ENCODE peak calls at places on chromosome 5, in four cellular contexts. J, G, X and T are unnamed samples. For H3K36me3, the result is how much of the 10 kb centered on the place peaks cover.

GRCh38 chr5:32261198-32261597 is 51.5 kb downstream of the MTMR12 start:
- DNase-seq in J (no peak), G (no peak), X (no peak), T (no peak)

GRCh38 chr5:177350776-177351391 is 584 bp downstream of the LMAN2 start:
- DNase-seq in J (no peak), G (no peak), X (no peak), T (no peak)

GRCh38 chr5:131541766-131542165 is 93.3 kb downstream of the RAPGEF6 start:
- DNase-seq in J (no peak), G (no peak), X (no peak), T (no peak)

GRCh38 chr5:172412724-172413260 is 41.5 kb downstream of the SH3PXD2B start:
- DNase-seq in J (peak), G (no peak), X (peak), T (peak)

GRCh38 chr5:168578506-168579205 is 512 bp downstream of the PANK3 start:
- DNase-seq in J (peak), G (no peak), X (no peak), T (no peak)

GRCh38 chr5:110512266-110512665 is 214.2 kb downstream of the TMEM232 start:
- DNase-seq in J (no peak), G (no peak), X (peak), T (no peak)

GRCh38 chr5:181239062-181239663 is 4.5 kb downstream of the RACK1 start:
- DNase-seq in J (no peak), G (no peak), X (no peak), T (no peak)

GRCh38 chr5:173825215-173825865 is 62.8 kb upstream of the CPEB4 start:
- DNase-seq in J (no peak), G (no peak), X (peak), T (no peak)

GRCh38 chr5:1163879-1164278 is 37.5 kb upstream of the SLC6A19 start:
- DNase-seq in J (no peak), G (no peak), X (no peak), T (no peak)
- TF ChIP-seq CTCF in J (no peak), G (no peak), X (no peak), T (no peak)

DNA sequence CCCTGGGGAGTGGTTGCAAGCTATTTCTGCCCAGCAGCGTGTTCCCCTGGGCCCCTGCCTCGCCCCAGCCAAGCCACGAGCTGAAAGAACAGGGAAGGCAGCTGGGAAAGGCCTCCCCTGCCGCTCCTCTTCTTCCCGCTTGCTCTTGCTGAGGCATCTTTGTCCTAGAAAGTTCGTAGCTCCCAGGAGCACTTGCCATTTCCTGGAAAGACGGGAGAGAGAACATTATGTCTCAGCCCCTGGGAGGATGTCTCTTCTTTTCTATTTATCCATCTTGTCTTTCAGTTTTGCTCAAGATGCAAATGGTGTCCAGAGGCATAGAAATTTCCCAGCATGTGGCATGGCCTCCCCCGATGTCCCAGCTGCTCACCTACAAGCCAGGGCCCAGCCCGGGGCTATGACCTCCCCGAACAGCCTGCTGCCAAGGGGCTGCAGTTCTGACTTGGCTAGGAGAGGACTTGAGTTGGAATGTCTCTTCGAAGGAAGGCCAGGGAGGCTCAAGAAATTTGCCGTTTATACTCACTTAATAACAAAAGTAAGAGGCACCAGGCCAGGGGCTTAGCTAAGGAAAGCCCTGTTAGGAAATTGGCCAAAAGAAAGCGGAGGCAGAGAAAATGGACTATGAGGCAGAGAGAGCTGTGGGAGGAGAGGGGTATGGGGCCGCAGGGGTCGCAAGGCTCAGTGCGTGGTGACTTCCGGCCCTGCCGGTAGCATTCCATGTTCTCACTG is 87.3 kb downstream of the LIFR start:
- DNase-seq in J (peak), G (peak), X (no peak), T (no peak)
- H3K27ac ChIP-seq in J (peak), G (no peak), X (no peak), T (peak)

GRCh38 chr5:136028782-136029742 is at the start of gene TGFBI:
- DNase-seq in J (no peak), G (peak), X (no peak), T (no peak)

GRCh38 chr5:136028090-136028489 is 698 bp upstream of the TGFBI start:
- DNase-seq in J (no peak), G (peak), X (no peak), T (no peak)

GRCh38 chr5:136030956-136031611 is 2.3 kb downstream of the TGFBI start:
- DNase-seq in J (no peak), G (peak), X (no peak), T (no peak)

GRCh38 chr5:136031713-136032112 is 2.9 kb downstream of the TGFBI start:
- DNase-seq in J (no peak), G (peak), X (peak), T (no peak)

DNA sequence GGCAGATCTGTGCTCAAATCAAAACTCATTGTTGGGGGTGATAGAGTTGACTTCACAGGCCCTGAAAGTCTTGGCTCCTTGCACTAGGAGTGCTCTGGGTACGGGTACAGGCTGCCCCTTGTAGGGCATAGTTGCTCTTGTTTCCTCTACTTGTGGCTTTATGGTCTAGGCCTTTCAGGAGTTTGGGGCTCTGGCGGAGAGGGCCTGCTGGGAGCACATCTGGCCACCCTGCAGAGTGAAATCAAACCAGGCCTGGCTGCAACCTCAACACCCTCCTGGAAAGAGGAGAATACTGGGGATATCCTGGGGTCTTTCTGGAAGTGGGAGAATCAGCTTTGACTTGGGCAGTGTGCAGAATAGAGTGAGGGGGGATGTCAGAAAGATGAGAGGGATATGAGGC is 1.5 kb downstream of the TGFBI start:
- DNase-seq in J (no peak), G (peak), X (no peak), T (no peak)
- H3K36me3 ChIP-seq in J (under half), G (under half), X (under half), T (under half)

GRCh38 chr5:66503203-66503789 is 92.9 kb upstream of the MAST4 start:
- DNase-seq in J (no peak), G (no peak), X (no peak), T (no peak)

GRCh38 chr5:66494437-66494836 is 101.8 kb upstream of the MAST4 start:
- DNase-seq in J (no peak), G (peak), X (no peak), T (no peak)

GRCh38 chr5:66498791-66499207 is 97.4 kb upstream of the MAST4 start:
- DNase-seq in J (no peak), G (peak), X (peak), T (no peak)
- TF ChIP-seq CTCF in J (no peak), G (peak), X (peak), T (no peak)

GRCh38 chr5:14235872-14236271 is 92.7 kb downstream of the TRIO start:
- DNase-seq in J (no peak), G (no peak), X (no peak), T (no peak)
- H3K27ac ChIP-seq in J (no peak), G (no peak), X (no peak), T (no peak)

DNA sequence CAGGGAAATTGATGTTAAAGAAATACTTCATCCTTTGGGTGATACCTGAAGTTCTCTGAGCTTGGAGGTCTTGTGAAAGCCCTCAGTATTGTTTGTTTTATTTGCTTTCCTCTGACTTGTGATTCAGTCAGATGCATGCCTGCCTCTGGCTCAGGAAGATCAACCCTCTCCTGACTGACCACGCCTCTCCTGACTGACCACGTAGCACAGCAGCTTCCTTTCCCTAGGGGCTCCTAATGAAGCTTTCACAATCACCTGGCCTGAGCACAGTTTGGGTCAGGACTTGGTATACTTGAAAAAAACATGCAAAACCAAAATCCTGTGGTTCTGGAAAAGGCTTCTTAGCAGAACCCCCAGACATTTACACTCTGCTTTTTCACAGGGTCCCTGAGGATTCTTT is 3.8 kb downstream of the TGFBI start:
- DNase-seq in J (no peak), G (peak), X (peak), T (no peak)
- H3K36me3 ChIP-seq in J (under half), G (under half), X (under half), T (under half)